ENCODE peak calls at places on chromosomes 3 and 15, in four cellular contexts. H, U, T and O are unnamed samples.

GRCh38 chr3:138296639-138297038 is 33.0 kb downstream of the NME9 start:
- DNase-seq in T (no peak), H (no peak), U (no peak), O (no peak)

GRCh38 chr3:177569193-177569592 is 371.9 kb upstream of the TBL1XR1 start:
- DNase-seq in H (no peak), U (no peak), T (no peak), O (no peak)

GRCh38 chr15:36278219-36278618 is 301.2 kb upstream of the CDIN1 start:
- DNase-seq in U (peak; percentile 11), T (peak; percentile 4), H (peak; percentile 32), O (no peak)

GRCh38 chr3:82132210-82133069 is 371.0 kb upstream of the GBE1 start:
- DNase-seq in H (no peak), U (no peak), T (no peak), O (no peak)

GRCh38 chr3:11548721-11549131 is 95.0 kb downstream of the VGLL4 start:
- DNase-seq in T (peak; percentile 78), H (no peak), U (peak; percentile 73), O (no peak)

GRCh38 chr15:76341366-76342045 is 4.9 kb downstream of the ISL2 start:
- DNase-seq in H (peak; percentile 76), U (no peak), T (no peak), O (no peak)

GRCh38 chr15:52259503-52259902 is 36.1 kb downstream of the MYO5C start:
- DNase-seq in U (no peak), T (no peak), H (no peak), O (no peak)

GRCh38 chr3:42713747-42714146 is 11.1 kb upstream of the HHATL start:
- DNase-seq in U (no peak), H (no peak), T (no peak), O (no peak)

GRCh38 chr3:198070871-198071270 is 110.9 kb downstream of the LMLN start:
- DNase-seq in H (no peak), U (no peak), T (no peak), O (no peak)

GRCh38 chr3:36969540-36970432 is 23.1 kb downstream of the EPM2AIP1 start:
- DNase-seq in U (peak; percentile 93), H (peak; percentile 60), T (peak; percentile 82), O (peak; percentile 79)

GRCh38 chr3:188348445-188349244 is 194.7 kb downstream of the LPP start:
- DNase-seq in T (peak; percentile 86), U (peak; percentile 85), H (no peak), O (no peak)

GRCh38 chr15:101162701-101163483 is 89.0 kb downstream of the CHSY1 start:
- DNase-seq in H (no peak), U (no peak), T (no peak), O (no peak)

GRCh38 chr15:27241942-27242341 is 271.0 kb downstream of the GABRG3 start:
- DNase-seq in U (no peak), T (no peak), H (no peak), O (no peak)

GRCh38 chr3:149844073-149844472 is 31.1 kb downstream of the RNF13 start:
- DNase-seq in U (no peak), H (no peak), T (peak; percentile 6), O (no peak)

GRCh38 chr3:5022966-5023776 is 43.9 kb downstream of the BHLHE40 start:
- DNase-seq in H (peak; percentile 87), T (peak; percentile 99), U (peak; percentile 100), O (no peak)

GRCh38 chr3:56940331-56940730 is 120.1 kb upstream of the SPATA12 start:
- DNase-seq in H (no peak), U (no peak), T (no peak), O (no peak)

GRCh38 chr3:159732172-159733111 is 256.2 kb upstream of the IL12A start:
- DNase-seq in H (peak; percentile 76), T (peak; percentile 76), U (peak; percentile 86), O (peak; percentile 24)

GRCh38 chr3:34016925-34017592 is 218.6 kb downstream of the PDCD6IP start:
- DNase-seq in T (no peak), H (no peak), U (no peak), O (no peak)

GRCh38 chr15:52252781-52253180 is 42.8 kb downstream of the MYO5C start:
- DNase-seq in U (peak; percentile 96), T (peak; percentile 95), H (no peak), O (no peak)

GRCh38 chr3:104088738-104089137 is 1278.0 kb upstream of the ALCAM start:
- DNase-seq in H (no peak), T (no peak), U (no peak), O (no peak)

GRCh38 chr15:69612112-69612511 is 159.5 kb downstream of the RPLP1 start:
- DNase-seq in T (no peak), H (no peak), U (no peak), O (no peak)

GRCh38 chr3:32452009-32452408 is 50.6 kb downstream of the CMTM6 start:
- DNase-seq in H (no peak), U (no peak), T (no peak), O (no peak)

GRCh38 chr15:95304116-95304873 is 1026.2 kb upstream of the NR2F2 start:
- DNase-seq in U (peak; percentile 92), T (peak; percentile 90), H (no peak), O (no peak)

GRCh38 chr15:70530906-70531305 is 232.5 kb downstream of the UACA start:
- DNase-seq in T (no peak), U (no peak), H (no peak), O (no peak)

GRCh38 chr15:40306908-40307307 is 827 bp downstream of the PLCB2 start:
- DNase-seq in U (no peak), H (no peak), T (no peak), O (no peak)

GRCh38 chr3:119497824-119498187 is 541 bp upstream of the TIMMDC1 start:
- DNase-seq in T (peak; percentile 42), H (no peak), U (peak; percentile 21), O (peak; percentile 5)

GRCh38 chr3:8318002-8318649 is 183.5 kb upstream of the LMCD1 start:
- DNase-seq in H (no peak), U (peak; percentile 82), T (peak; percentile 8), O (no peak)

GRCh38 chr3:86785381-86785780 is 205.6 kb downstream of the VGLL3 start:
- DNase-seq in H (no peak), U (peak; percentile 72), T (peak; percentile 19), O (no peak)

GRCh38 chr3:76367281-76367680 is 581.9 kb upstream of the ZNF717 start:
- DNase-seq in H (no peak), T (peak; percentile 67), U (peak; percentile 85), O (no peak)

DNA sequence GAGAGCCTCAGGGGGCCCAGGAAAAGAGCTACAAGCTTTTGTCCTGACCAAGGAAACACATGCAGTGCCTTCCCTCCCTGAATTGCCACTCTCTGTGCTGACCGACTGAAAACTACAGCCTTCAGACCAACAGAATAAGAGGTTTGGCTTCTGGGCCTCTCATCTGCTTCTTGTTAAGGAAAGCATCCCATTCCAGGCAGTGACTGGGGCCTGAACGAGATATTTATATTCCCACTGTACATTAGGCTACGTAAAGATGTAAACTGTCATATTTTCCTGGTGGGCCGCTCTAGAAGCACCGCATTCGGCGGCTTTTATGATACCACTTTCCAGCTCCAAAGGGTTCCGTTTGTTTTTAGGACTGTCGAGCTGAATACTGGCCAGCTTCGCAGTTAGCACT is 208.9 kb upstream of the TPM1 start:
- DNase-seq in U (no peak), H (no peak), T (no peak), O (no peak)
- H2BK5ac ChIP-seq in U (no peak overlapping the region), H (no peak overlapping the region), T (no peak overlapping the region), O (no peak overlapping the region)

GRCh38 chr3:46372492-46373359 is 2.0 kb downstream of the CCR5 start:
- DNase-seq in T (peak; percentile 29), H (no peak), U (peak; percentile 29), O (no peak)
- H4K91ac ChIP-seq in T (no peak overlapping the region), H (no peak overlapping the region), U (no peak overlapping the region), O (no peak overlapping the region)

GRCh38 chr15:68599560-68600071 is 20.8 kb downstream of the CORO2B start:
- DNase-seq in H (peak; percentile 89), T (peak; percentile 87), U (peak; percentile 75), O (peak; percentile 86)

GRCh38 chr15:68599153-68599545 is 20.4 kb downstream of the CORO2B start:
- DNase-seq in H (no peak), T (no peak), U (no peak), O (no peak)

GRCh38 chr15:68602484-68603240 is 23.9 kb downstream of the CORO2B start:
- DNase-seq in U (no peak), T (no peak), H (no peak), O (no peak)

GRCh38 chr15:68603951-68604350 is 25.2 kb downstream of the CORO2B start:
- DNase-seq in H (no peak), U (no peak), T (no peak), O (no peak)

GRCh38 chr15:68601206-68602197 is 22.7 kb downstream of the CORO2B start:
- DNase-seq in H (no peak), T (no peak), U (no peak), O (no peak)
- H2BK5ac ChIP-seq in H (no peak overlapping the region), T (no peak overlapping the region), U (no peak overlapping the region), O (peak overlapping the region; percentile 77)

GRCh38 chr15:60460931-60461330 is 18.0 kb downstream of the ICE2 start:
- DNase-seq in U (peak; percentile 24), H (no peak), T (no peak), O (no peak)
- H4K91ac ChIP-seq in U (no peak overlapping the region), H (no peak overlapping the region), T (no peak overlapping the region), O (no peak overlapping the region)

GRCh38 chr15:66625974-66626373 is 60.2 kb upstream of the LCTL start:
- DNase-seq in T (no peak), H (no peak), U (no peak), O (no peak)
- H2BK5ac ChIP-seq in T (no peak overlapping the region), H (no peak overlapping the region), U (no peak overlapping the region), O (no peak overlapping the region)

GRCh38 chr3:124829175-124829818 is 57.9 kb downstream of the ITGB5 start:
- DNase-seq in T (peak; percentile 27), H (no peak), U (no peak), O (no peak)
- H4K91ac ChIP-seq in T (peak overlapping the region; percentile 5), H (no peak overlapping the region), U (peak overlapping the region; percentile 23), O (no peak overlapping the region)

DNA sequence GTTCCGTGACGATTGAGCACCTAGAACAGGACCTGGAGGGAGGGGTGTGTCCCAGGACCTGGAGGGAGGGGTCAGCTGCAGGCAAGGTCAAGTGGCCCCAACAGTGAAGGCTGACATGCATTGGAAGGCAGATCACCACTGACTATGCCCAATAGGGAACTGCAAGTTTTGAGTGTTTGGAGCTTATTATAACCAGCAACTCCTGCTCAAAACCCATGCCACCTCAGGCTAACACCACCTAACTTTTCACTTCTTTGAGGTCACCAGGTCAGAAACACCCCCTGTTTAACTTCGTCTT is 93.1 kb downstream of the MYLK start:
- DNase-seq in H (no peak), T (no peak), U (no peak), O (no peak)
- H2BK5ac ChIP-seq in H (no peak overlapping the region), T (no peak overlapping the region), U (peak overlapping the region; percentile 97), O (no peak overlapping the region)

GRCh38 chr3:50616770-50617095 is 218 bp upstream of the MAPKAPK3 start:
- DNase-seq in H (peak; percentile 97), T (peak; percentile 94), U (peak; percentile 82), O (peak; percentile 95)

GRCh38 chr3:50617911-50618481 is 1.0 kb downstream of the MAPKAPK3 start:
- DNase-seq in H (no peak), T (no peak), U (no peak), O (no peak)

GRCh38 chr3:50616003-50616769 is 765 bp upstream of the MAPKAPK3 start:
- DNase-seq in H (peak; percentile 91), T (peak; percentile 86), U (peak; percentile 79), O (peak; percentile 85)

GRCh38 chr3:50615190-50615589 is 1.8 kb upstream of the MAPKAPK3 start:
- DNase-seq in U (no peak), T (no peak), H (no peak), O (no peak)

GRCh38 chr3:50617096-50617791 is at the start of gene MAPKAPK3:
- DNase-seq in H (no peak), U (no peak), T (no peak), O (no peak)
- H4K91ac ChIP-seq in H (no peak within 1 kb of the TSS), U (peak within 1 kb of the TSS; percentile 43), T (peak within 1 kb of the TSS; percentile 75), O (no peak within 1 kb of the TSS)